ENCODE peak calls at places on chromosomes 6 and 20, in eight cellular contexts. Q is heart right ventricle, V is ovary, W is pancreas, F is brain microvascular endothelial cell, L is upper lobe of right lung, C is hepatocyte, P is mucosa of descending colon. A is an unnamed sample.

GRCh38 chr6:88380083-88380482 is 213.9 kb upstream of the CNR1 start:
- DNase-seq in P (no peak), W (no peak), F (peak), Q (peak), C (no peak), V (peak), L (peak), A (no peak)

GRCh38 chr6:5331860-5332442 is 70.6 kb downstream of the FARS2 start:
- DNase-seq in L (no peak), V (no peak), W (no peak), Q (no peak), C (no peak), P (no peak), F (no peak), A (no peak)

GRCh38 chr6:21999012-21999528 is 297.8 kb downstream of the PRL start:
- DNase-seq in P (no peak), L (no peak), W (no peak), F (peak), C (peak), V (no peak), Q (no peak), A (no peak)

GRCh38 chr6:163132050-163132750 is 282.3 kb upstream of the QKI start:
- DNase-seq in C (no peak), W (no peak), V (no peak), Q (no peak), L (no peak), P (no peak), F (peak), A (no peak)

GRCh38 chr6:43476744-43477143 is 626 bp upstream of the TJAP1 start:
- DNase-seq in C (no peak), F (no peak), P (no peak), W (no peak), L (no peak), Q (no peak), V (no peak), A (no peak)

GRCh38 chr20:13930246-13930645 is 60.2 kb downstream of the SEL1L2 start:
- DNase-seq in L (no peak), P (no peak), W (no peak), C (no peak), Q (no peak), V (no peak), F (no peak), A (no peak)

GRCh38 chr20:45919536-45919933 is 7.6 kb upstream of the PLTP start:
- DNase-seq in W (peak), V (peak), Q (peak), P (no peak), C (no peak), L (no peak), F (peak), A (no peak)

GRCh38 chr20:55678126-55678525 is 327.2 kb downstream of the CBLN4 start:
- DNase-seq in V (no peak), W (no peak), C (peak), L (no peak), Q (no peak), P (no peak), F (no peak), A (no peak)

GRCh38 chr6:119347466-119348307 is 1.9 kb downstream of the MAN1A1 start:
- DNase-seq in P (peak), L (peak), Q (peak), W (peak), V (no peak), F (no peak), C (peak), A (peak)

GRCh38 chr6:95866732-95867131 is 149.0 kb upstream of the FUT9 start:
- DNase-seq in C (peak), Q (no peak), F (no peak), V (no peak), W (no peak), P (no peak), L (no peak), A (no peak)

GRCh38 chr6:113437571-113437970 is 419.6 kb upstream of the MARCKS start:
- DNase-seq in L (no peak), F (no peak), Q (no peak), P (no peak), V (no peak), C (no peak), W (no peak), A (no peak)

GRCh38 chr6:150959071-150959637 is 93.7 kb downstream of the MTHFD1L start:
- DNase-seq in P (no peak), L (no peak), V (peak), F (no peak), Q (no peak), C (no peak), W (no peak), A (no peak)

GRCh38 chr6:158544428-158544827 is 15.5 kb upstream of the TMEM181 start:
- DNase-seq in Q (no peak), W (no peak), C (no peak), L (peak), V (no peak), F (no peak), P (no peak), A (no peak)

GRCh38 chr6:19991176-19991575 is 154.0 kb downstream of the ID4 start:
- DNase-seq in C (no peak), V (no peak), F (no peak), W (no peak), P (no peak), L (no peak), Q (no peak), A (no peak)

GRCh38 chr20:14751191-14751590 is 413.8 kb upstream of the FLRT3 start:
- DNase-seq in V (no peak), W (no peak), C (no peak), Q (no peak), L (no peak), P (no peak), F (no peak), A (no peak)

GRCh38 chr6:43923376-43924221 is 153.6 kb downstream of the VEGFA start:
- DNase-seq in P (no peak), C (no peak), L (peak), F (peak), W (no peak), Q (no peak), V (peak), A (no peak)

GRCh38 chr6:788058-788457 is 95.1 kb upstream of the EXOC2 start:
- DNase-seq in C (no peak), L (no peak), V (no peak), P (no peak), F (no peak), Q (no peak), W (no peak), A (no peak)

GRCh38 chr20:62133051-62133845 is 9.9 kb downstream of the PSMA7 start:
- DNase-seq in F (no peak), W (no peak), L (peak), Q (peak), V (no peak), P (no peak), C (no peak), A (no peak)

GRCh38 chr20:33229843-33230242 is 6.0 kb upstream of the BPIFA1 start:
- DNase-seq in C (no peak), L (no peak), V (no peak), P (no peak), F (no peak), W (no peak), Q (no peak), A (peak)

GRCh38 chr6:7267521-7268091 is 45.4 kb downstream of the SSR1 start:
- DNase-seq in Q (no peak), W (peak), V (no peak), L (no peak), F (peak), C (peak), P (no peak), A (no peak)

GRCh38 chr6:170265655-170266054 is 25.2 kb downstream of the DLL1 start:
- DNase-seq in P (peak), C (peak), Q (peak), L (peak), F (no peak), V (no peak), W (peak), A (no peak)

GRCh38 chr20:47187450-47188195 is 168.9 kb downstream of the ZMYND8 start:
- DNase-seq in Q (no peak), V (no peak), C (no peak), W (no peak), L (no peak), P (no peak), F (no peak), A (no peak)

GRCh38 chr6:90463359-90463758 is 123.5 kb downstream of the MAP3K7 start:
- DNase-seq in P (no peak), F (no peak), Q (no peak), W (no peak), L (no peak), V (no peak), C (no peak), A (no peak)

GRCh38 chr20:39302312-39302711 is 340.2 kb downstream of the DHX35 start:
- DNase-seq in F (no peak), V (no peak), Q (no peak), L (no peak), P (no peak), C (no peak), W (no peak), A (no peak)

GRCh38 chr20:62668441-62669027 is 26.2 kb downstream of the SLCO4A1 start:
- DNase-seq in P (peak), C (peak), F (peak), L (no peak), W (no peak), V (peak), Q (peak), A (peak)

GRCh38 chr20:52746190-52746589 is 226.0 kb upstream of the TSHZ2 start:
- DNase-seq in P (no peak), C (no peak), F (no peak), W (no peak), L (no peak), V (no peak), Q (no peak), A (no peak)

GRCh38 chr20:16349518-16350295 is 223.5 kb downstream of the KIF16B start:
- DNase-seq in Q (no peak), W (no peak), L (no peak), C (no peak), V (no peak), P (no peak), F (peak), A (no peak)

GRCh38 chr20:32508775-32509119 is 76.4 kb downstream of the NOL4L start:
- DNase-seq in C (no peak), F (no peak), V (no peak), P (no peak), W (no peak), L (no peak), Q (no peak), A (no peak)

GRCh38 chr6:170114187-170114945 is 176.5 kb downstream of the DLL1 start:
- DNase-seq in W (no peak), L (peak), V (peak), F (no peak), C (no peak), P (no peak), Q (no peak), A (peak)

GRCh38 chr6:154039231-154039842 is at the start of gene OPRM1:
- DNase-seq in L (peak), F (peak), C (peak), Q (peak), V (peak), W (peak), P (peak), A (no peak)

GRCh38 chr20:57913156-57913930 is 203.5 kb upstream of the PMEPA1 start:
- DNase-seq in F (no peak), V (no peak), Q (no peak), P (no peak), W (no peak), L (peak), C (no peak), A (no peak)

GRCh38 chr6:142714956-142715355 is 230.0 kb downstream of the HIVEP2 start:
- DNase-seq in Q (no peak), P (no peak), L (no peak), C (no peak), V (no peak), F (no peak), W (no peak), A (no peak)
- TF ChIP-seq CTCF in Q (no peak), P (no peak), L (no peak), C (no peak), V (no peak), F (no peak), W (no peak), A (no peak)

GRCh38 chr6:67881706-67882065 is 753.4 kb upstream of the ADGRB3 start:
- DNase-seq in F (no peak), P (no peak), Q (no peak), L (no peak), V (no peak), W (no peak), C (no peak), A (no peak)
- TF ChIP-seq CTCF in F (no peak), P (no peak), Q (no peak), L (no peak), V (no peak), W (no peak), C (no peak), A (no peak)

GRCh38 chr20:50115041-50115512 is 2.1 kb upstream of the UBE2V1 start:
- DNase-seq in F (no peak), P (no peak), W (no peak), L (no peak), Q (no peak), V (no peak), C (no peak), A (no peak)

GRCh38 chr20:50111120-50111828 is 1.7 kb downstream of the UBE2V1 start:
- DNase-seq in V (no peak), P (no peak), W (no peak), L (no peak), Q (no peak), F (peak), C (peak), A (no peak)

GRCh38 chr20:50111829-50112495 is 988 bp downstream of the UBE2V1 start:
- DNase-seq in C (no peak), Q (no peak), L (no peak), V (no peak), W (no peak), P (no peak), F (no peak), A (no peak)

GRCh38 chr20:50113420-50114224 is 672 bp upstream of the UBE2V1 start:
- DNase-seq in V (no peak), F (no peak), Q (no peak), P (no peak), L (no peak), W (no peak), C (no peak), A (no peak)

GRCh38 chr20:50112512-50113419 is at the start of gene UBE2V1:
- DNase-seq in P (peak), F (peak), Q (peak), C (peak), W (peak), V (peak), L (peak), A (peak)
- TF ChIP-seq CTCF in P (no peak), F (peak), Q (peak), C (peak), W (no peak), V (no peak), L (peak), A (peak)

GRCh38 chr20:59157064-59157463 is 6.6 kb upstream of the ZNF831 start:
- DNase-seq in Q (no peak), P (no peak), W (no peak), V (no peak), L (no peak), F (no peak), C (no peak), A (no peak)

GRCh38 chr20:59159822-59160740 is 3.5 kb upstream of the ZNF831 start:
- DNase-seq in C (no peak), F (no peak), V (no peak), Q (no peak), L (no peak), P (peak), W (no peak), A (no peak)

GRCh38 chr20:59158673-59159072 is 4.9 kb upstream of the ZNF831 start:
- DNase-seq in P (no peak), L (no peak), W (no peak), C (no peak), V (no peak), Q (no peak), F (no peak), A (no peak)

GRCh38 chr20:59157961-59158541 is 5.6 kb upstream of the ZNF831 start:
- DNase-seq in W (no peak), C (no peak), Q (no peak), L (no peak), F (no peak), P (no peak), V (no peak), A (no peak)

GRCh38 chr20:59159091-59159821 is 4.4 kb upstream of the ZNF831 start:
- DNase-seq in Q (no peak), L (no peak), P (no peak), C (no peak), F (no peak), V (no peak), W (no peak), A (peak)
- TF ChIP-seq CTCF in Q (no peak), L (no peak), P (no peak), C (no peak), F (no peak), V (no peak), W (no peak), A (no peak)

GRCh38 chr6:61842005-61842404 is 444.0 kb downstream of the KHDRBS2 start:
- DNase-seq in C (peak), F (no peak), W (no peak), P (no peak), Q (no peak), V (no peak), L (no peak), A (no peak)
- TF ChIP-seq CTCF in C (no peak), F (no peak), W (no peak), P (no peak), Q (no peak), V (no peak), L (no peak), A (no peak)

DNA sequence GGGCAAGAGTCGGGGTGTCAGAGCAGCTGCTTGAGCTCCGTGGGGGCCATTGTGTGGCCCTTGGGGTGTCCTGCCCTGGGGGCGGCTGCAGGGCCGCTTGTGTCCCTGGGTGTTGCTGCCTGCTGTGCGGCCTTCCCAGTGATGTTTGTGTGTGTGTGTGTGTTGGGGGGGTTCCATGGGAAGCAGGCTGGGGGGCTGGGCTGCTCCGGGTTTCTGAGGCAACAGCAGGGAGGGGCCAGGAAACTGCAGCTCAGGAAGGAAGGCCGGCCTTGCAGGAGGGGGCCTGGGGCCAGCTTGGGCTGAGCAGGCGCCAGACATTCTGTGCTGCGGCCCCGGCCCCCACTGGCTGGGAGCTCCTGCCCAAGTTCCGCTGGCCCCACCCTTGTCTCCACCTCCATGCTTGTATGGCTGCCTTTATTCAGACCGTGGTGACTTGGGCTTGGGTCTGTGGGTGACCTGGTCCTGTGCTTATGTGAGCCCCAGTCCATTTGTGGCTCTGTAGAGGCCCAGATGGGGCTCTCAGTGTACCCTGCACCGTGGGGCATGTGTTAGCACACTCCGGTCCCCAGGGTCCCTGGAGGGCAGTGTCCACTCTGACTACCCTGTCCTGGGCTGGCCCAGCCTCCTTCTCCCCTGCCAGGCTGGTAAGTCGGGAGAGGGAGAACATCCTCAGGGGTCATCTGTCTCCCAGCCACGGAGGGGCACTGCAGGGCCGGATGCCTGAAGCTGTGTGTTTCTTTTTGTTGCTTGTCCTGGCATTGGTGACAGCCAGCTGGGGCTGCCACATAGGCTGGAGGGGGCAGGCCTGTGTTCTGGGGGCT is 4.6 kb upstream of the SOX18 start:
- DNase-seq in W (no peak), Q (peak), L (no peak), C (peak), V (no peak), F (no peak), P (no peak), A (no peak)
- TF ChIP-seq CTCF in W (no peak), Q (peak), L (no peak), C (peak), V (no peak), F (peak), P (no peak), A (no peak)

GRCh38 chr6:35566794-35567193 is 54.1 kb upstream of the TULP1 start:
- DNase-seq in V (no peak), P (no peak), Q (no peak), W (no peak), L (no peak), C (peak), F (no peak), A (no peak)

GRCh38 chr6:35564733-35565132 is 52.0 kb upstream of the TULP1 start:
- DNase-seq in P (no peak), L (no peak), Q (no peak), C (no peak), V (no peak), F (no peak), W (no peak), A (no peak)

GRCh38 chr6:35573495-35574110 is 60.9 kb upstream of the TULP1 start:
- DNase-seq in P (no peak), W (no peak), F (no peak), Q (no peak), L (no peak), V (no peak), C (no peak), A (no peak)

GRCh38 chr6:35568967-35569606 is 56.4 kb upstream of the TULP1 start:
- DNase-seq in Q (peak), F (no peak), V (peak), P (peak), L (peak), W (peak), C (peak), A (no peak)
- TF ChIP-seq CTCF in Q (peak), F (peak), V (no peak), P (no peak), L (peak), W (no peak), C (peak), A (no peak)

DNA sequence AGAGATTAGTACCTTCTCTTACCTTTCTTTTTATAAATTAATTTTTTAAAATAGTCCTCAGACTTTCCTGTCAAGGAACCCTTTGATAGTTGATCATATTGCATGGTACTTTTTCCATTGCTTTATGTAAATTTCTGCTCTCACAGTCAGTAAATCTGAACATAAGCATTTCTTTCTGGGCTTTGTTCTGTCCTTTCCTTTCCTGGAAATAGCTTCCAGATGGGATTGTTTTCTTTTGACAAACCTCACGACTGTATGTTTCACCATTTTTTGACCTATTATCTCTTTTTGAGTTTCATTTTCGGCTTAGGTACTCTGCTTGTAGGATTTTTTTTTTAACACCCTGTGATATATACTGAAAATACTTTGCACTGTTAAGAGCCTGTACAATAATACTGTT is 32.6 kb downstream of the UTRN start:
- DNase-seq in V (no peak), Q (no peak), P (no peak), C (no peak), W (no peak), L (no peak), F (no peak), A (no peak)
- TF ChIP-seq CTCF in V (no peak), Q (no peak), P (no peak), C (no peak), W (no peak), L (no peak), F (no peak), A (no peak)

GRCh38 chr6:168562576-168563151 is 121.7 kb downstream of the SMOC2 start:
- DNase-seq in P (no peak), Q (no peak), V (no peak), W (no peak), F (no peak), C (no peak), L (no peak), A (no peak)

GRCh38 chr6:168565112-168565511 is 124.1 kb downstream of the SMOC2 start:
- DNase-seq in F (no peak), V (no peak), C (no peak), Q (no peak), L (no peak), P (no peak), W (no peak), A (no peak)

GRCh38 chr6:168560126-168560525 is 119.1 kb downstream of the SMOC2 start:
- DNase-seq in P (no peak), V (no peak), F (no peak), C (no peak), L (no peak), Q (no peak), W (no peak), A (no peak)

GRCh38 chr6:168559574-168560098 is 118.7 kb downstream of the SMOC2 start:
- DNase-seq in F (no peak), L (no peak), C (peak), V (no peak), W (no peak), Q (no peak), P (no peak), A (no peak)

GRCh38 chr6:168563656-168564055 is 122.7 kb downstream of the SMOC2 start:
- DNase-seq in L (no peak), P (no peak), W (no peak), C (peak), V (no peak), F (no peak), Q (no peak), A (no peak)
- TF ChIP-seq CTCF in L (no peak), P (no peak), W (no peak), C (no peak), V (no peak), F (no peak), Q (no peak), A (no peak)